ENCODE peak calls at places on chromosomes 1 and 21, in nine cellular contexts. S is RWPE1; U is esophagus muscularis mucosa; Y is CD8-positive, alpha-beta memory T cell; P is CD8-positive, alpha-beta T cell; A is left ventricle myocardium inferior; H is psoas muscle; X is breast epithelium; L is tibial artery. B is an unnamed sample.

GRCh38 chr1:26349196-26349885 is 4.6 kb downstream of the CRYBG2 start:
- DNase-seq in L (no peak), Y (no peak), S (peak), X (no peak), A (no peak), U (no peak), P (no peak), H (no peak), B (no peak)

GRCh38 chr1:94110946-94111740 is 9.8 kb downstream of the ABCA4 start:
- DNase-seq in U (no peak), L (no peak), X (no peak), H (no peak), Y (no peak), P (no peak), S (no peak), A (no peak), B (no peak)

GRCh38 chr1:153933420-153933819 is 10.6 kb upstream of the GATAD2B start:
- DNase-seq in X (no peak), A (no peak), U (no peak), L (peak), S (no peak), H (no peak), P (no peak), Y (no peak), B (no peak)

GRCh38 chr1:240497908-240498307 is 114.0 kb downstream of the GREM2 start:
- DNase-seq in X (no peak), A (no peak), S (no peak), H (no peak), L (no peak), U (no peak), P (no peak), Y (no peak), B (no peak)

GRCh38 chr1:164443166-164443565 is 115.8 kb upstream of the PBX1 start:
- DNase-seq in L (no peak), X (no peak), S (no peak), U (no peak), Y (no peak), A (no peak), H (no peak), P (no peak), B (no peak)

GRCh38 chr1:35029756-35030155 is 2.0 kb downstream of the ZMYM6 start:
- DNase-seq in H (no peak), U (no peak), X (no peak), L (no peak), Y (no peak), A (no peak), P (no peak), S (no peak), B (no peak)

GRCh38 chr1:6109688-6110087 is 64.0 kb downstream of the KCNAB2 start:
- DNase-seq in P (no peak), X (no peak), L (no peak), Y (no peak), U (no peak), A (no peak), H (peak), S (no peak), B (no peak)

GRCh38 chr1:54671985-54672608 is 30.5 kb downstream of the MROH7 start:
- DNase-seq in S (peak), Y (peak), U (no peak), A (no peak), H (no peak), L (no peak), X (no peak), P (peak), B (no peak)

GRCh38 chr1:211196880-211197279 is 62.3 kb upstream of the RCOR3 start:
- DNase-seq in H (no peak), P (no peak), A (no peak), L (no peak), X (no peak), S (no peak), U (no peak), Y (no peak), B (peak)

GRCh38 chr1:22077728-22078127 is 25.2 kb downstream of the CDC42 start:
- DNase-seq in A (no peak), H (no peak), U (no peak), Y (no peak), P (no peak), S (no peak), L (no peak), X (no peak), B (no peak)

GRCh38 chr1:204288061-204288588 is 71.6 kb downstream of the PLEKHA6 start:
- DNase-seq in P (no peak), Y (no peak), L (peak), S (peak), U (no peak), A (peak), X (peak), H (peak), B (peak)

GRCh38 chr1:47522890-47523811 is 85.3 kb downstream of the FOXD2 start:
- DNase-seq in H (no peak), U (no peak), X (no peak), S (no peak), A (no peak), L (no peak), Y (no peak), P (no peak), B (no peak)

GRCh38 chr1:155531624-155532023 is 31.0 kb downstream of the ASH1L start:
- DNase-seq in A (no peak), P (no peak), Y (no peak), X (no peak), S (no peak), H (no peak), U (no peak), L (no peak), B (no peak)

GRCh38 chr1:90768826-90769225 is 51.7 kb upstream of the BARHL2 start:
- DNase-seq in S (no peak), X (no peak), L (no peak), Y (no peak), P (no peak), U (no peak), H (no peak), A (no peak), B (no peak)

GRCh38 chr1:216804107-216804506 is 80.9 kb upstream of the ESRRG start:
- DNase-seq in S (no peak), P (no peak), H (no peak), L (no peak), X (no peak), Y (no peak), U (no peak), A (peak), B (no peak)

GRCh38 chr1:245336149-245336983 is 181.6 kb downstream of the KIF26B start:
- DNase-seq in H (no peak), A (no peak), S (peak), L (no peak), X (no peak), U (no peak), Y (no peak), P (no peak), B (no peak)

GRCh38 chr1:237183963-237184540 is 142.1 kb downstream of the RYR2 start:
- DNase-seq in U (no peak), H (no peak), X (no peak), A (no peak), Y (no peak), L (no peak), P (no peak), S (no peak), B (no peak)

GRCh38 chr1:27630859-27631491 is 4.0 kb downstream of the FGR start:
- DNase-seq in P (no peak), H (no peak), X (peak), Y (no peak), S (no peak), A (peak), L (no peak), U (no peak), B (no peak)

GRCh38 chr1:31793586-31794285 is 22.1 kb downstream of the SPOCD1 start:
- DNase-seq in L (no peak), P (no peak), H (peak), Y (no peak), U (no peak), S (no peak), X (no peak), A (no peak), B (no peak)

GRCh38 chr1:56426587-56426986 is 152.8 kb downstream of the PLPP3 start:
- DNase-seq in Y (no peak), L (no peak), A (no peak), X (no peak), H (no peak), U (no peak), S (no peak), P (no peak), B (no peak)

GRCh38 chr1:182054698-182055326 is 6.7 kb downstream of the ZNF648 start:
- DNase-seq in Y (peak), X (no peak), A (no peak), S (peak), H (no peak), U (no peak), L (no peak), P (peak), B (no peak)

GRCh38 chr21:42113926-42114409 is 42.9 kb downstream of the UMODL1 start:
- DNase-seq in X (peak), H (peak), S (peak), U (no peak), L (no peak), P (no peak), Y (no peak), A (no peak), B (no peak)

GRCh38 chr1:97824644-97825043 is 96.2 kb downstream of the DPYD start:
- DNase-seq in Y (no peak), S (no peak), L (no peak), P (no peak), A (no peak), U (no peak), X (no peak), H (no peak), B (no peak)

GRCh38 chr1:107593436-107594209 is 371.4 kb downstream of the VAV3 start:
- DNase-seq in A (no peak), Y (no peak), U (no peak), X (no peak), P (no peak), S (peak), H (no peak), L (no peak), B (peak)

GRCh38 chr1:33310702-33311101 is 10.2 kb downstream of the A3GALT2 start:
- DNase-seq in L (no peak), H (no peak), A (no peak), X (no peak), P (no peak), S (no peak), U (no peak), Y (no peak), B (no peak)

GRCh38 chr1:177848577-177848976 is 121.3 kb downstream of the SEC16B start:
- DNase-seq in A (no peak), L (no peak), H (no peak), Y (no peak), X (no peak), P (no peak), U (peak), S (peak), B (peak)

GRCh38 chr1:2230781-2231666 is 2.9 kb downstream of the SKI start:
- DNase-seq in H (peak), L (peak), X (no peak), U (no peak), A (no peak), Y (peak), P (peak), S (no peak), B (no peak)

GRCh38 chr1:183646780-183647179 is 6.3 kb downstream of the APOBEC4 start:
- DNase-seq in A (no peak), S (no peak), L (no peak), X (no peak), U (no peak), Y (no peak), H (no peak), P (no peak), B (no peak)

GRCh38 chr1:199112365-199112764 is 473.5 kb downstream of the PTPRC start:
- DNase-seq in P (no peak), X (no peak), H (no peak), L (no peak), A (no peak), S (no peak), U (no peak), Y (no peak), B (no peak)

GRCh38 chr1:20578721-20579380 is 10.0 kb upstream of the CDA start:
- DNase-seq in P (no peak), X (no peak), U (no peak), L (no peak), H (no peak), A (no peak), S (no peak), Y (no peak), B (no peak)

GRCh38 chr1:44326066-44326701 is 28.9 kb downstream of the ERI3 start:
- DNase-seq in L (no peak), S (no peak), Y (no peak), A (no peak), H (no peak), P (no peak), U (no peak), X (no peak), B (no peak)

GRCh38 chr1:106793686-106794085 is 262.8 kb upstream of the PRMT6 start:
- DNase-seq in P (no peak), X (no peak), A (no peak), L (no peak), S (no peak), H (no peak), Y (no peak), U (no peak), B (no peak)

GRCh38 chr1:2923351-2923750 is 97.9 kb upstream of the ACTRT2 start:
- DNase-seq in H (no peak), S (no peak), P (no peak), U (no peak), Y (no peak), L (no peak), A (no peak), X (no peak), B (no peak)

GRCh38 chr1:56688522-56689026 is 43.5 kb downstream of the PRKAA2 start:
- DNase-seq in Y (no peak), L (no peak), A (no peak), P (no peak), U (no peak), H (no peak), X (no peak), S (peak), B (peak)

GRCh38 chr1:227947678-227948492 is at the start of gene WNT9A:
- DNase-seq in H (peak), S (peak), P (no peak), U (no peak), L (peak), Y (no peak), A (peak), X (no peak), B (no peak)

GRCh38 chr1:206766251-206766856 is 4.2 kb upstream of the IL19 start:
- DNase-seq in A (peak), U (no peak), X (no peak), H (peak), S (no peak), P (peak), L (peak), Y (peak), B (no peak)

GRCh38 chr1:46477153-46477929 is 12.3 kb upstream of the DMBX1 start:
- DNase-seq in U (peak), P (peak), A (peak), L (peak), X (peak), H (peak), Y (peak), S (peak), B (peak)

GRCh38 chr1:219185486-219186117 is 11.9 kb downstream of the LYPLAL1 start:
- DNase-seq in P (no peak), H (no peak), U (no peak), L (no peak), Y (no peak), A (no peak), X (no peak), S (no peak), B (no peak)

GRCh38 chr1:47854552-47855144 is 142.5 kb downstream of the TRABD2B start:
- DNase-seq in X (no peak), S (no peak), Y (no peak), L (no peak), H (no peak), U (no peak), P (no peak), A (no peak), B (no peak)

DNA sequence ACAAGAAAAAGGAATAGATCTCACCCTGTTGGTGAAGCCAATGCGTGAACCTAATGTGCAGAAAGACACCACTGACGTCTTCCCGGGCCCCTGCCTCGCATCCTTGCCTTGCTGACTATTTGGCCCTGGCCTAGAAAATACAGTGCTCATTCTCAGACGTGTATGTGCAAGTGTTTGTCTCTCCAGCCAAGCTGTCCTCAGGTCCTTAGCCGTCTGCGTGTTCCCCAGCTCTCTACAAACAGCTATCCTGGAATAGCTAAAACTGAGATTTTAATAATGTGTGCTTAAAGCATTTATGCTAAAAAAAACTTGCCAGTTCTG is 55.9 kb downstream of the IRF2BP2 start:
- DNase-seq in X (peak), A (no peak), S (no peak), U (no peak), H (no peak), L (no peak), Y (no peak), P (no peak), B (no peak)
- H3K27ac ChIP-seq in X (peak), A (peak), S (no peak), U (peak), H (no peak), L (peak), Y (no peak), P (no peak), B (no peak)

DNA sequence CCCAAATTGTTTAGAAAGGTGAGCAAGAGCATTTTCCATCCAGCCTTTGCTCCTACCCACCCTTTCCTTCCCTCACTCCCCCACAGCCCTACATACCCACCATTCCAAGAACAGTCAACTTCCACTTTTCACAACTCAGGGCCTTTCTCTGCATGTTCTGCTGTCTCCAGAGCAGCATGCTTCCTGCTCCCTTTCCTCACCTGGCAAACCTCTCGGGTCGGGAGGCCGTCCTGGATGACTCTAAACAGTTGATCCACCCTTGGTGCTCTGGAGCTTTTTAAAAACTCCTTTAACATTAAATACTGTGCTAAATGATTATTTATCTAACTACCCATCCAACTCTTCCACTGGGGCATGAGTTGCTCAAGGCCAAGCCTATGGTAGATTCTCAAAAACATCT is 200.6 kb downstream of the SETD4 start:
- DNase-seq in S (no peak), H (no peak), A (no peak), X (no peak), Y (no peak), P (no peak), U (no peak), L (no peak), B (no peak)
- H3K27ac ChIP-seq in S (no peak), H (no peak), A (no peak), X (no peak), Y (no peak), P (no peak), U (no peak), L (no peak), B (no peak)

GRCh38 chr1:226457307-226457712 is 49.4 kb upstream of the PARP1 start:
- DNase-seq in L (no peak), U (no peak), Y (peak), P (peak), X (no peak), H (no peak), A (no peak), S (no peak), B (no peak)
- H3K27ac ChIP-seq in L (no peak), U (no peak), Y (no peak), P (no peak), X (no peak), H (no peak), A (no peak), S (no peak), B (no peak)

GRCh38 chr1:24062221-24062620 is 49.7 kb downstream of the MYOM3 start:
- DNase-seq in A (no peak), U (no peak), Y (no peak), H (no peak), X (no peak), P (no peak), L (no peak), S (no peak), B (no peak)

GRCh38 chr1:24055681-24056080 is 56.3 kb downstream of the MYOM3 start:
- DNase-seq in H (no peak), L (peak), P (no peak), U (no peak), S (no peak), X (no peak), A (no peak), Y (no peak), B (no peak)

GRCh38 chr1:24057171-24057570 is 54.8 kb downstream of the MYOM3 start:
- DNase-seq in Y (no peak), U (no peak), X (no peak), L (no peak), H (no peak), S (no peak), A (no peak), P (no peak), B (no peak)

GRCh38 chr1:24058671-24059455 is 53.1 kb downstream of the MYOM3 start:
- DNase-seq in P (no peak), X (no peak), L (no peak), U (no peak), S (no peak), H (no peak), Y (no peak), A (no peak), B (no peak)

DNA sequence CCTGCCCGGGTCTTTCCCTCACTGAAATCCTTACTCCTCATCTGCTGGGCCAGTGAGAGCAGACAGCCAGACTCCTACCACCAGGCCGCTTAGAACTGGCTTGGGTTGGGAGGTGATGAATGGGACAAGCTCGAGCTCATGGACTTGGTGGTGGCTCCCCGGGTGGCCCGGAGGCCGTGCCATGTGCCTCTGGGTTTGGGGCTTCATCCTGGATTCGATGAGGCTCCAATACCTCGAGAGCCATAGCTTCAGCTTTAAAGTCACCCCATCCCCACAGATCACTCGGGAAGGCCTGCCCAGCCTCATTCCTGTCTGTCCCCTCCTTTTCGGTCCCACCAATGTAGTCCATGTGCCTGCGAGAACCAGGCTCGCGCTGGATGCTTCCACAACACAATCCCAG is 51.5 kb downstream of the MYOM3 start:
- DNase-seq in S (no peak), Y (no peak), A (no peak), X (no peak), U (no peak), P (no peak), H (no peak), L (no peak), B (no peak)
- H3K27ac ChIP-seq in S (no peak), Y (no peak), A (no peak), X (no peak), U (no peak), P (no peak), H (no peak), L (no peak), B (no peak)